ENCODE peak calls at places on chromosomes 13 and 19, in five cellular contexts. Z, E, B, G and R are unnamed samples. For H3K4me1, the result is how much of the 10 kb centered on the place peaks cover.

GRCh38 chr13:93559718-93560117 is 333.1 kb downstream of the GPC6 start:
- DNase-seq in Z (no peak), E (no peak), B (no peak), G (no peak), R (peak)

GRCh38 chr13:93227280-93227905 is 786 bp downstream of the GPC6 start:
- DNase-seq in Z (peak), E (no peak), B (peak), G (peak), R (peak)

GRCh38 chr13:26377038-26377437 is 123.1 kb downstream of the CDK8 start:
- DNase-seq in Z (no peak), E (peak), B (no peak), G (peak), R (no peak)

GRCh38 chr19:6412111-6412999 is 12.3 kb downstream of the KHSRP start:
- DNase-seq in Z (no peak), E (peak), B (peak), G (peak), R (no peak)

GRCh38 chr19:8145969-8146368 is 3.4 kb downstream of the FBN3 start:
- DNase-seq in Z (no peak), E (no peak), B (peak), G (no peak), R (no peak)

GRCh38 chr19:47124937-47125668 is 5.5 kb upstream of the SAE1 start:
- DNase-seq in Z (no peak), E (no peak), B (no peak), G (peak), R (peak)

GRCh38 chr19:35249848-35250711 is 1.3 kb downstream of the LSR start:
- DNase-seq in Z (no peak), E (no peak), B (peak), G (no peak), R (peak)

GRCh38 chr13:104737713-104738112 is 1671.5 kb upstream of the SLC10A2 start:
- DNase-seq in Z (no peak), E (no peak), B (no peak), G (no peak), R (no peak)

GRCh38 chr19:42334697-42335373 is 9.4 kb downstream of the MEGF8 start:
- DNase-seq in Z (no peak), E (no peak), B (no peak), G (no peak), R (no peak)

GRCh38 chr13:21674271-21675009 is 3.6 kb downstream of the FGF9 start:
- DNase-seq in Z (no peak), E (no peak), B (peak), G (peak), R (no peak)

GRCh38 chr19:32070101-32070500 is 275.3 kb upstream of the ZNF507 start:
- DNase-seq in Z (no peak), E (no peak), B (no peak), G (no peak), R (no peak)

GRCh38 chr19:52961981-52962380 is 700 bp downstream of the ZNF816 start:
- DNase-seq in Z (no peak), E (no peak), B (no peak), G (no peak), R (no peak)

GRCh38 chr13:36214163-36214921 is at the start of gene SOHLH2:
- DNase-seq in Z (no peak), E (no peak), B (peak), G (no peak), R (no peak)

GRCh38 chr19:55432355-55432959 is 10.6 kb downstream of the SHISA7 start:
- DNase-seq in Z (no peak), E (no peak), B (no peak), G (no peak), R (no peak)

GRCh38 chr19:296476-297225 is 5.4 kb upstream of the PLPP2 start:
- DNase-seq in Z (peak), E (no peak), B (no peak), G (no peak), R (no peak)

GRCh38 chr19:31353826-31354225 is 4.6 kb upstream of the TSHZ3 start:
- DNase-seq in Z (no peak), E (no peak), B (no peak), G (no peak), R (no peak)

GRCh38 chr13:27374650-27375049 is 49.8 kb upstream of the GTF3A start:
- DNase-seq in Z (peak), E (peak), B (no peak), G (peak), R (peak)

GRCh38 chr13:81927347-81927746 is 1586.4 kb upstream of the SPRY2 start:
- DNase-seq in Z (no peak), E (no peak), B (no peak), G (no peak), R (no peak)

GRCh38 chr19:49570138-49570856 is 10.1 kb downstream of the NOSIP start:
- DNase-seq in Z (no peak), E (no peak), B (no peak), G (peak), R (peak)

GRCh38 chr19:23460656-23461055 is 65.4 kb upstream of the ZNF91 start:
- DNase-seq in Z (no peak), E (no peak), B (no peak), G (no peak), R (no peak)

GRCh38 chr13:47672982-47673670 is 327.9 kb downstream of the SUCLA2 start:
- DNase-seq in Z (no peak), E (no peak), B (no peak), G (peak), R (no peak)

GRCh38 chr13:50025446-50025845 is 10.2 kb downstream of the KCNRG start:
- DNase-seq in Z (no peak), E (no peak), B (no peak), G (no peak), R (no peak)

GRCh38 chr13:92564942-92565341 is 661.7 kb upstream of the GPC6 start:
- DNase-seq in Z (no peak), E (no peak), B (no peak), G (no peak), R (no peak)

DNA sequence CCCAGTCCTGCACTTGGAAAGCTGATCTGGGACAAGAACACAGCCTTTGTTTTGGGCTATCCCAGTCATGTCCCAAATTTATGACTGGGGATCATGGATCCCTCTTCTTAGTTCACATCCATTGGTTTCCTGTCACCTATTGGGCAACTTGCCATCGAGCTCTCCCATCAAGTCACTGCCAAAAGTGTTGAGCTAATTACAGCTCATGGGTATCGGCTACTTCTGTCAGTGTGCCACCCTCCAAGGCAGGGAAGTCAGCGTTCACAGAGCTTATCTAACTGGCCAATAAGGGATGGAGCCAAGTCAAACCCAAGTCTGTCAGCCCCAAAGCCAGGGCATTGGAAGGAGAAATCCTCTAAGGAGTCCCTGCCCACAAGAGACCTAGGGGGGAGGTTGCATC is 53.2 kb upstream of the KATNAL1 start:
- DNase-seq in Z (no peak), E (no peak), B (no peak), G (no peak), R (no peak)
- H3K4me1 ChIP-seq in Z (under half), E (under half), B (under half), G (under half), R (under half)

GRCh38 chr19:2047076-2047448 is 4.0 kb downstream of the MKNK2 start:
- DNase-seq in Z (no peak), E (no peak), B (no peak), G (no peak), R (no peak)
- H3K4me1 ChIP-seq in Z (under half), E (under half), B (half or more), G (under half), R (under half)

DNA sequence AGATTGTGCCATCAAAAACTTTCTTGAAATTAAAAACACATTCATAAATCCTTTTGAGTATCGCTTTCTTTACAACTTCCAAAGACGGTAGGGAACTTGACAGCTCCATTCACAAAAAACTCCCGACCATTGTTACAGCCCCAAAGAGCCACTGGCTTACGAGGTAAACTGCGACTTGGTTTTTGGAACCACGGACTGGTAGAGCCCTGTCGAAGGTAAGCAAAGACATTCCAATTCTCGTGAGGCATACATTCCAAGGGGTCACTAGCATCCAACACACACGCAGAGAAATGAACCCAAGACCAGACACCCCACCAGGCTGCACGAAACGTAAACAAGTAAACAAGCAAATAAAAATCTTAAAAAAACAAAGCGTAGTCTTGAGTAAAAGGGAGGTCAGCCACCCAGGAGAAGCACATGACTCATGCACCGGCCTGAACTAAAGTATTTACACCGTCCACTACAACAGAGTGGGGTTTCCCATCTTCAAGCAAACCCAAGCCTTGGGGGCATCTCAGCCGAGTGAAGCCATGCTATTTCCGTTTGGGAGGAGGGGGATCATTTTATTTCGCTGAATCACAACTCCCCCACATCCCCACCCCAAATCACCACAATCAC is 1.4 kb downstream of the BRD4 start:
- DNase-seq in Z (no peak), E (no peak), B (no peak), G (peak), R (peak)
- H3K4me1 ChIP-seq in Z (under half), E (under half), B (under half), G (under half), R (half or more)

GRCh38 chr19:45598267-45599011 is 3.6 kb downstream of the GPR4 start:
- DNase-seq in Z (no peak), E (no peak), B (no peak), G (no peak), R (no peak)

GRCh38 chr19:45601115-45601514 is 897 bp downstream of the GPR4 start:
- DNase-seq in Z (no peak), E (no peak), B (no peak), G (no peak), R (no peak)

GRCh38 chr19:45599286-45599685 is 2.7 kb downstream of the GPR4 start:
- DNase-seq in Z (no peak), E (no peak), B (no peak), G (no peak), R (no peak)

GRCh38 chr19:45600340-45600885 is 1.6 kb downstream of the GPR4 start:
- DNase-seq in Z (no peak), E (no peak), B (no peak), G (no peak), R (no peak)

DNA sequence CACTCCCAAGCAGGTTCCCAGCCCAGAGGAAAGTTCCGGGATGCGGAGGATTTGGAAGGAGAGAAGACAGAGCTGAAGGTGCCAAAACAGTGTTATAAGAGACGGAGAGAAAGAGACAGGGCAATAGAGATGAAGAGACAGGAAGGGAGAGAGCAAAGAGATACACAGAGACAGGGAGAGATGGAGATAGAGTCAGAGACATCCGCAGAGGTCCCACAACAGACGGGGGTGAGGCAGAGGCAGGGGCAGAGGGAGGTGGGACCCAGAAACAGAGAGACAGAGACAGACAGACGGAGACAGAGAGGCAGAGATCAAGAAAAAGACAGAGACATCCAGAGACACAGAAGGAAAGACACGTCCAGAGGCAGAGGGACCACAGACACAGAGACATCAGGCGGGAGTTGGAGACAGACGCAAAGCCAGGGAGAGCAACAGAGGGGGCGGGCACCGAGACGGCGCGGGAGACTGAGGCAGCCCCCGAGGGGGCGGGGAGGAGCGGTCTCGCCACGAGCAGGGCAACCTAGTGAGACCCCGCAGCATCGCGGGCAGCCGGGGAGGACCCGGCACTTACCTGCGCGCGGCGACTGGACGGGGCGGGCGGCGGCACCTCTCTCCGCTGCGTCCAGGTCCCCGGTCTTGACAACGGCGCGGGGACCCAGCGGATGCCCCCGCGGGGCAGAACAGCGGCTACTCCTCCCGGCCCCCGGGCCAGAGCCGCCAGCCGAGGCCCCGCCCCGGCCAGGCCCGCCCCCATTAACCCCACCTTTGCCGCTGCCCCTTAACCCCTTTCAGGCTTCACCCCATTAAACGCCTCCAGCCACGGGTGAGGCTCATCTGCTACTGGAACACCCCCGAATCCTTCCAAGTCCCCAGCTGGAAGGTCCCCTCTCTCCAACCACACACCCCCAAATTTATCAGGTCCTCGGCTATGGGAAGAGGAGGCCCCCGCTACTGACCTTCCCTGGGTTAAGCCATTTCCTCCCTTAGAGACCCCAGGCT is at the start of gene GPR4:
- DNase-seq in Z (no peak), E (no peak), B (no peak), G (peak), R (no peak)
- H3K4me1 ChIP-seq in Z (under half), E (under half), B (under half), G (under half), R (under half)

GRCh38 chr19:14514215-14514871 is 3.9 kb downstream of the DNAJB1 start:
- DNase-seq in Z (no peak), E (no peak), B (no peak), G (no peak), R (no peak)

GRCh38 chr19:14517446-14517839 is 754 bp downstream of the DNAJB1 start:
- DNase-seq in Z (peak), E (no peak), B (peak), G (no peak), R (no peak)

GRCh38 chr19:14516746-14517438 is 1.3 kb downstream of the DNAJB1 start:
- DNase-seq in Z (no peak), E (no peak), B (no peak), G (no peak), R (no peak)

GRCh38 chr19:14516048-14516534 is 2.1 kb downstream of the DNAJB1 start:
- DNase-seq in Z (no peak), E (no peak), B (no peak), G (no peak), R (no peak)

GRCh38 chr19:14515501-14516047 is 2.6 kb downstream of the DNAJB1 start:
- DNase-seq in Z (no peak), E (no peak), B (no peak), G (no peak), R (no peak)
- H3K4me1 ChIP-seq in Z (under half), E (under half), B (under half), G (under half), R (under half)

GRCh38 chr19:10497371-10497770 is 5.8 kb downstream of the KEAP1 start:
- DNase-seq in Z (no peak), E (no peak), B (no peak), G (no peak), R (no peak)

GRCh38 chr19:10501971-10502523 is 1.1 kb downstream of the KEAP1 start:
- DNase-seq in Z (peak), E (no peak), B (peak), G (peak), R (peak)

GRCh38 chr19:10502524-10503001 is 593 bp downstream of the KEAP1 start:
- DNase-seq in Z (peak), E (no peak), B (peak), G (peak), R (peak)

GRCh38 chr19:10500247-10500592 is 2.9 kb downstream of the KEAP1 start:
- DNase-seq in Z (no peak), E (no peak), B (no peak), G (no peak), R (no peak)

GRCh38 chr19:10499550-10500246 is 3.5 kb downstream of the KEAP1 start:
- DNase-seq in Z (no peak), E (no peak), B (peak), G (no peak), R (no peak)
- H3K4me1 ChIP-seq in Z (under half), E (under half), B (under half), G (under half), R (under half)

GRCh38 chr13:30338952-30339351 is 31.6 kb upstream of the KATNAL1 start:
- DNase-seq in Z (no peak), E (no peak), B (no peak), G (no peak), R (no peak)

GRCh38 chr13:30341815-30342570 is 34.6 kb upstream of the KATNAL1 start:
- DNase-seq in Z (peak), E (no peak), B (peak), G (peak), R (peak)

GRCh38 chr13:30339721-30340366 is 32.5 kb upstream of the KATNAL1 start:
- DNase-seq in Z (no peak), E (no peak), B (no peak), G (no peak), R (no peak)

GRCh38 chr13:30338331-30338851 is 31.0 kb upstream of the KATNAL1 start:
- DNase-seq in Z (no peak), E (no peak), B (no peak), G (no peak), R (no peak)

DNA sequence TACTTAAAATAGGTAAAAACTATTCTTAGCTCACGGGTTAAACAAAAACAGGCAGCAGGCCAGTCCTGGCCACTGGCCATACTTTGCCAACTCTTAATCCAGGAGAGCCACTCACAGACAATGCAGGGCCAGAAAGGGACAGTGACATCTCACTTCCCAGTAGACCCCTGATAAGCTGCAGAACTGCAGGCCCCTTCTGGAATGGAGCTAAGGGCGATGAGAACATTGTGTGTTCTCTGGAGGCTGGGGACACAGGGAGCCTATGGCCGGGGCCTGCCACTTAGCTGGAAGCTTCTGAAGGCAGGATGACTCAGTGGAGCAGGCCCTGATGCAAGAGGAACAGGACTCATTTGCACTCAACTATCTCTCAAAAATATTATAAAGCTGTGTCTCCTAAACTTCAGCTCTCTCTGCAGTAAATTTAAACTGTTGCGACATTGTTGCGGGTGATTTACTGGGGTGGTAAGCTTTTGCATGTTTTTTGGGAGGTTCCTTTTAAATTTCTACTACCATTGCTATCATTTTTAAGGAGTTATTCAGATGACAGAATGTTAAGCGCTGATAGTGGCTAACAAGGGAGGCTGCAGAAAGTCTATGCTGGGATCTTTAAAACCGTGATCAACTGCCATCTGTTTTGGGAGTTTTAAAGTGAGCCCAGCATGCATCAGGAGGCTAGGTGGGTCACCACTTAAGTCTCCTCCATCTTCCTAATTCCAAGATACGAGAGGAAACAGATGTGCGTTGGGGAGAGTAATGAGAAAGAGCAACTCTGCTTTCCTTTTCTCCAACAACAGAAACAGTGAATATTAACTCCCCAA is 33.2 kb upstream of the KATNAL1 start:
- DNase-seq in Z (peak), E (no peak), B (no peak), G (peak), R (peak)
- H3K4me1 ChIP-seq in Z (under half), E (under half), B (under half), G (under half), R (under half)